ENCODE peak calls at places on chromosome 16, in ten cellular contexts. One of them, this sample, is unnamed.

GRCh38 chr16:86672215-86672863 is 94.0 kb downstream of the FOXL1 start:
- DNase-seq in GM10248: no peak
- DNase-seq in activated CD4-positive, alpha-beta T cell treated with anti-CD3 and anti-CD28 coated beads for 48 hours: no peak
- DNase-seq in NCI-H2029: no peak
- DNase-seq in A172: no peak
- DNase-seq in T-helper 17 cell: no peak
- DNase-seq in NCI-H1436 treated with DMSO at 0.1 percent for 48 hours: no peak
- DNase-seq in stimulated activated CD4-positive, alpha-beta T cell treated with anti-CD3 and anti-CD28 coated beads, Interleukin-4, amount 100 ng/mL, for 24 hours: no peak
- DNase-seq in DMS53: no peak
- DNase-seq in BJ: no peak
- DNase-seq in this sample: no peak

GRCh38 chr16:68479271-68479670 is 31.0 kb upstream of the SMPD3 start:
- DNase-seq in activated CD4-positive, alpha-beta T cell treated with anti-CD3 and anti-CD28 coated beads for 48 hours: no peak
- DNase-seq in A172: no peak
- DNase-seq in BJ: no peak
- DNase-seq in T-helper 17 cell: no peak
- DNase-seq in NCI-H1436 treated with DMSO at 0.1 percent for 48 hours: no peak
- DNase-seq in stimulated activated CD4-positive, alpha-beta T cell treated with anti-CD3 and anti-CD28 coated beads, Interleukin-4, amount 100 ng/mL, for 24 hours: no peak
- DNase-seq in NCI-H2029: no peak
- DNase-seq in GM10248: no peak
- DNase-seq in DMS53: no peak
- DNase-seq in this sample: no peak

GRCh38 chr16:84396537-84397008 is 28.2 kb downstream of the ATP2C2 start:
- DNase-seq in DMS53: no peak
- DNase-seq in BJ: no peak
- DNase-seq in A172: peak
- DNase-seq in activated CD4-positive, alpha-beta T cell treated with anti-CD3 and anti-CD28 coated beads for 48 hours: no peak
- DNase-seq in GM10248: no peak
- DNase-seq in NCI-H2029: no peak
- DNase-seq in T-helper 17 cell: no peak
- DNase-seq in NCI-H1436 treated with DMSO at 0.1 percent for 48 hours: no peak
- DNase-seq in stimulated activated CD4-positive, alpha-beta T cell treated with anti-CD3 and anti-CD28 coated beads, Interleukin-4, amount 100 ng/mL, for 24 hours: no peak
- DNase-seq in this sample: no peak

GRCh38 chr16:30030011-30030685 is 923 bp downstream of the TLCD3B start:
- DNase-seq in T-helper 17 cell: no peak
- DNase-seq in GM10248: no peak
- DNase-seq in NCI-H1436 treated with DMSO at 0.1 percent for 48 hours: no peak
- DNase-seq in stimulated activated CD4-positive, alpha-beta T cell treated with anti-CD3 and anti-CD28 coated beads, Interleukin-4, amount 100 ng/mL, for 24 hours: no peak
- DNase-seq in DMS53: no peak
- DNase-seq in BJ: no peak
- DNase-seq in A172: no peak
- DNase-seq in NCI-H2029: no peak
- DNase-seq in activated CD4-positive, alpha-beta T cell treated with anti-CD3 and anti-CD28 coated beads for 48 hours: no peak
- DNase-seq in this sample: no peak

GRCh38 chr16:85715169-85716015 is 26.6 kb upstream of the GINS2 start:
- DNase-seq in GM10248: no peak
- DNase-seq in BJ: no peak
- DNase-seq in NCI-H1436 treated with DMSO at 0.1 percent for 48 hours: peak
- DNase-seq in NCI-H2029: peak
- DNase-seq in stimulated activated CD4-positive, alpha-beta T cell treated with anti-CD3 and anti-CD28 coated beads, Interleukin-4, amount 100 ng/mL, for 24 hours: no peak
- DNase-seq in activated CD4-positive, alpha-beta T cell treated with anti-CD3 and anti-CD28 coated beads for 48 hours: no peak
- DNase-seq in A172: no peak
- DNase-seq in DMS53: peak
- DNase-seq in T-helper 17 cell: no peak
- DNase-seq in this sample: no peak

GRCh38 chr16:50671644-50672260 is 9.4 kb downstream of the SNX20 start:
- DNase-seq in DMS53: peak
- DNase-seq in activated CD4-positive, alpha-beta T cell treated with anti-CD3 and anti-CD28 coated beads for 48 hours: peak
- DNase-seq in A172: peak
- DNase-seq in stimulated activated CD4-positive, alpha-beta T cell treated with anti-CD3 and anti-CD28 coated beads, Interleukin-4, amount 100 ng/mL, for 24 hours: peak
- DNase-seq in NCI-H1436 treated with DMSO at 0.1 percent for 48 hours: no peak
- DNase-seq in BJ: no peak
- DNase-seq in T-helper 17 cell: no peak
- DNase-seq in NCI-H2029: no peak
- DNase-seq in GM10248: no peak
- DNase-seq in this sample: no peak

GRCh38 chr16:20707461-20707860 is 10.0 kb upstream of the ACSM1 start:
- DNase-seq in A172: no peak
- DNase-seq in T-helper 17 cell: no peak
- DNase-seq in BJ: no peak
- DNase-seq in GM10248: no peak
- DNase-seq in DMS53: no peak
- DNase-seq in NCI-H2029: no peak
- DNase-seq in NCI-H1436 treated with DMSO at 0.1 percent for 48 hours: no peak
- DNase-seq in activated CD4-positive, alpha-beta T cell treated with anti-CD3 and anti-CD28 coated beads for 48 hours: no peak
- DNase-seq in stimulated activated CD4-positive, alpha-beta T cell treated with anti-CD3 and anti-CD28 coated beads, Interleukin-4, amount 100 ng/mL, for 24 hours: no peak
- DNase-seq in this sample: no peak

GRCh38 chr16:67987460-67988160 is 7.3 kb upstream of the DPEP3 start:
- DNase-seq in BJ: no peak
- DNase-seq in T-helper 17 cell: no peak
- DNase-seq in DMS53: no peak
- DNase-seq in NCI-H1436 treated with DMSO at 0.1 percent for 48 hours: no peak
- DNase-seq in A172: no peak
- DNase-seq in NCI-H2029: no peak
- DNase-seq in GM10248: no peak
- DNase-seq in activated CD4-positive, alpha-beta T cell treated with anti-CD3 and anti-CD28 coated beads for 48 hours: no peak
- DNase-seq in stimulated activated CD4-positive, alpha-beta T cell treated with anti-CD3 and anti-CD28 coated beads, Interleukin-4, amount 100 ng/mL, for 24 hours: no peak
- DNase-seq in this sample: no peak

GRCh38 chr16:66304961-66305360 is 61.5 kb upstream of the CDH5 start:
- DNase-seq in activated CD4-positive, alpha-beta T cell treated with anti-CD3 and anti-CD28 coated beads for 48 hours: no peak
- DNase-seq in GM10248: no peak
- DNase-seq in A172: no peak
- DNase-seq in T-helper 17 cell: no peak
- DNase-seq in NCI-H1436 treated with DMSO at 0.1 percent for 48 hours: no peak
- DNase-seq in stimulated activated CD4-positive, alpha-beta T cell treated with anti-CD3 and anti-CD28 coated beads, Interleukin-4, amount 100 ng/mL, for 24 hours: no peak
- DNase-seq in NCI-H2029: no peak
- DNase-seq in DMS53: no peak
- DNase-seq in BJ: no peak
- DNase-seq in this sample: no peak

GRCh38 chr16:24635900-24636610 is 93.4 kb upstream of the TNRC6A start:
- DNase-seq in A172: peak
- DNase-seq in activated CD4-positive, alpha-beta T cell treated with anti-CD3 and anti-CD28 coated beads for 48 hours: no peak
- DNase-seq in DMS53: no peak
- DNase-seq in NCI-H2029: peak
- DNase-seq in BJ: peak
- DNase-seq in T-helper 17 cell: no peak
- DNase-seq in NCI-H1436 treated with DMSO at 0.1 percent for 48 hours: no peak
- DNase-seq in stimulated activated CD4-positive, alpha-beta T cell treated with anti-CD3 and anti-CD28 coated beads, Interleukin-4, amount 100 ng/mL, for 24 hours: no peak
- DNase-seq in GM10248: no peak
- DNase-seq in this sample: no peak

GRCh38 chr16:16151315-16151714 is 72.0 kb downstream of the ABCC6 start:
- DNase-seq in activated CD4-positive, alpha-beta T cell treated with anti-CD3 and anti-CD28 coated beads for 48 hours: no peak
- DNase-seq in T-helper 17 cell: no peak
- DNase-seq in stimulated activated CD4-positive, alpha-beta T cell treated with anti-CD3 and anti-CD28 coated beads, Interleukin-4, amount 100 ng/mL, for 24 hours: no peak
- DNase-seq in GM10248: no peak
- DNase-seq in BJ: no peak
- DNase-seq in NCI-H1436 treated with DMSO at 0.1 percent for 48 hours: no peak
- DNase-seq in A172: no peak
- DNase-seq in NCI-H2029: no peak
- DNase-seq in DMS53: no peak
- DNase-seq in this sample: no peak

GRCh38 chr16:57479043-57479421 is 7.3 kb downstream of the DOK4 start:
- DNase-seq in DMS53: no peak
- DNase-seq in stimulated activated CD4-positive, alpha-beta T cell treated with anti-CD3 and anti-CD28 coated beads, Interleukin-4, amount 100 ng/mL, for 24 hours: no peak
- DNase-seq in A172: no peak
- DNase-seq in NCI-H2029: no peak
- DNase-seq in T-helper 17 cell: no peak
- DNase-seq in NCI-H1436 treated with DMSO at 0.1 percent for 48 hours: no peak
- DNase-seq in activated CD4-positive, alpha-beta T cell treated with anti-CD3 and anti-CD28 coated beads for 48 hours: no peak
- DNase-seq in GM10248: peak
- DNase-seq in BJ: no peak
- DNase-seq in this sample: no peak

GRCh38 chr16:89796104-89796503 is 20.3 kb downstream of the FANCA start:
- DNase-seq in NCI-H2029: no peak
- DNase-seq in T-helper 17 cell: no peak
- DNase-seq in GM10248: peak
- DNase-seq in NCI-H1436 treated with DMSO at 0.1 percent for 48 hours: no peak
- DNase-seq in A172: no peak
- DNase-seq in activated CD4-positive, alpha-beta T cell treated with anti-CD3 and anti-CD28 coated beads for 48 hours: no peak
- DNase-seq in stimulated activated CD4-positive, alpha-beta T cell treated with anti-CD3 and anti-CD28 coated beads, Interleukin-4, amount 100 ng/mL, for 24 hours: no peak
- DNase-seq in BJ: no peak
- DNase-seq in DMS53: no peak
- DNase-seq in this sample: no peak

GRCh38 chr16:67945392-67945933 is 1.5 kb upstream of the LCAT start:
- DNase-seq in NCI-H1436 treated with DMSO at 0.1 percent for 48 hours: no peak
- DNase-seq in T-helper 17 cell: no peak
- DNase-seq in BJ: no peak
- DNase-seq in activated CD4-positive, alpha-beta T cell treated with anti-CD3 and anti-CD28 coated beads for 48 hours: no peak
- DNase-seq in DMS53: no peak
- DNase-seq in stimulated activated CD4-positive, alpha-beta T cell treated with anti-CD3 and anti-CD28 coated beads, Interleukin-4, amount 100 ng/mL, for 24 hours: no peak
- DNase-seq in NCI-H2029: no peak
- DNase-seq in GM10248: no peak
- DNase-seq in A172: peak
- DNase-seq in this sample: no peak

GRCh38 chr16:68235105-68235881 is 634 bp downstream of the ESRP2 start:
- DNase-seq in NCI-H2029: peak
- DNase-seq in NCI-H1436 treated with DMSO at 0.1 percent for 48 hours: no peak
- DNase-seq in activated CD4-positive, alpha-beta T cell treated with anti-CD3 and anti-CD28 coated beads for 48 hours: no peak
- DNase-seq in A172: no peak
- DNase-seq in DMS53: peak
- DNase-seq in T-helper 17 cell: no peak
- DNase-seq in GM10248: no peak
- DNase-seq in stimulated activated CD4-positive, alpha-beta T cell treated with anti-CD3 and anti-CD28 coated beads, Interleukin-4, amount 100 ng/mL, for 24 hours: no peak
- DNase-seq in BJ: no peak
- DNase-seq in this sample: no peak

GRCh38 chr16:51035110-51035498 is 116.0 kb downstream of the SALL1 start:
- DNase-seq in NCI-H1436 treated with DMSO at 0.1 percent for 48 hours: no peak
- DNase-seq in BJ: no peak
- DNase-seq in T-helper 17 cell: no peak
- DNase-seq in A172: peak
- DNase-seq in activated CD4-positive, alpha-beta T cell treated with anti-CD3 and anti-CD28 coated beads for 48 hours: no peak
- DNase-seq in stimulated activated CD4-positive, alpha-beta T cell treated with anti-CD3 and anti-CD28 coated beads, Interleukin-4, amount 100 ng/mL, for 24 hours: no peak
- DNase-seq in DMS53: no peak
- DNase-seq in GM10248: no peak
- DNase-seq in NCI-H2029: no peak
- DNase-seq in this sample: no peak

GRCh38 chr16:11497851-11498289 is 88.8 kb downstream of the LITAF start:
- DNase-seq in GM10248: no peak
- DNase-seq in stimulated activated CD4-positive, alpha-beta T cell treated with anti-CD3 and anti-CD28 coated beads, Interleukin-4, amount 100 ng/mL, for 24 hours: no peak
- DNase-seq in T-helper 17 cell: no peak
- DNase-seq in NCI-H1436 treated with DMSO at 0.1 percent for 48 hours: peak
- DNase-seq in DMS53: peak
- DNase-seq in NCI-H2029: no peak
- DNase-seq in A172: peak
- DNase-seq in activated CD4-positive, alpha-beta T cell treated with anti-CD3 and anti-CD28 coated beads for 48 hours: no peak
- DNase-seq in BJ: no peak
- DNase-seq in this sample: no peak

GRCh38 chr16:30065943-30066881 is 652 bp downstream of the ALDOA start:
- DNase-seq in stimulated activated CD4-positive, alpha-beta T cell treated with anti-CD3 and anti-CD28 coated beads, Interleukin-4, amount 100 ng/mL, for 24 hours: peak
- DNase-seq in DMS53: peak
- DNase-seq in A172: no peak
- DNase-seq in GM10248: no peak
- DNase-seq in NCI-H2029: no peak
- DNase-seq in NCI-H1436 treated with DMSO at 0.1 percent for 48 hours: no peak
- DNase-seq in activated CD4-positive, alpha-beta T cell treated with anti-CD3 and anti-CD28 coated beads for 48 hours: peak
- DNase-seq in T-helper 17 cell: no peak
- DNase-seq in BJ: no peak
- DNase-seq in this sample: no peak

GRCh38 chr16:85426806-85427205 is 186.3 kb upstream of the GSE1 start:
- DNase-seq in A172: no peak
- DNase-seq in NCI-H2029: no peak
- DNase-seq in stimulated activated CD4-positive, alpha-beta T cell treated with anti-CD3 and anti-CD28 coated beads, Interleukin-4, amount 100 ng/mL, for 24 hours: no peak
- DNase-seq in DMS53: no peak
- DNase-seq in activated CD4-positive, alpha-beta T cell treated with anti-CD3 and anti-CD28 coated beads for 48 hours: no peak
- DNase-seq in T-helper 17 cell: no peak
- DNase-seq in BJ: no peak
- DNase-seq in GM10248: no peak
- DNase-seq in NCI-H1436 treated with DMSO at 0.1 percent for 48 hours: no peak
- DNase-seq in this sample: no peak

GRCh38 chr16:89300311-89300975 is 82.9 kb downstream of the ZNF778 start:
- DNase-seq in NCI-H1436 treated with DMSO at 0.1 percent for 48 hours: no peak
- DNase-seq in T-helper 17 cell: no peak
- DNase-seq in activated CD4-positive, alpha-beta T cell treated with anti-CD3 and anti-CD28 coated beads for 48 hours: no peak
- DNase-seq in BJ: no peak
- DNase-seq in DMS53: no peak
- DNase-seq in A172: no peak
- DNase-seq in GM10248: no peak
- DNase-seq in NCI-H2029: no peak
- DNase-seq in stimulated activated CD4-positive, alpha-beta T cell treated with anti-CD3 and anti-CD28 coated beads, Interleukin-4, amount 100 ng/mL, for 24 hours: no peak
- DNase-seq in this sample: no peak

GRCh38 chr16:72371307-72372081 is 199.5 kb upstream of the PMFBP1 start:
- DNase-seq in NCI-H2029: peak
- DNase-seq in DMS53: peak
- DNase-seq in GM10248: no peak
- DNase-seq in NCI-H1436 treated with DMSO at 0.1 percent for 48 hours: no peak
- DNase-seq in A172: peak
- DNase-seq in BJ: peak
- DNase-seq in stimulated activated CD4-positive, alpha-beta T cell treated with anti-CD3 and anti-CD28 coated beads, Interleukin-4, amount 100 ng/mL, for 24 hours: no peak
- DNase-seq in activated CD4-positive, alpha-beta T cell treated with anti-CD3 and anti-CD28 coated beads for 48 hours: no peak
- DNase-seq in T-helper 17 cell: no peak
- DNase-seq in this sample: no peak

GRCh38 chr16:4309833-4310266 is 6.0 kb upstream of the GLIS2 start:
- DNase-seq in activated CD4-positive, alpha-beta T cell treated with anti-CD3 and anti-CD28 coated beads for 48 hours: peak
- DNase-seq in NCI-H2029: no peak
- DNase-seq in BJ: peak
- DNase-seq in GM10248: peak
- DNase-seq in stimulated activated CD4-positive, alpha-beta T cell treated with anti-CD3 and anti-CD28 coated beads, Interleukin-4, amount 100 ng/mL, for 24 hours: peak
- DNase-seq in DMS53: peak
- DNase-seq in NCI-H1436 treated with DMSO at 0.1 percent for 48 hours: no peak
- DNase-seq in T-helper 17 cell: peak
- DNase-seq in A172: peak
- DNase-seq in this sample: no peak

GRCh38 chr16:29312835-29313558 is 93.5 kb downstream of the NPIPB11 start:
- DNase-seq in DMS53: no peak
- DNase-seq in GM10248: no peak
- DNase-seq in BJ: no peak
- DNase-seq in activated CD4-positive, alpha-beta T cell treated with anti-CD3 and anti-CD28 coated beads for 48 hours: no peak
- DNase-seq in NCI-H2029: no peak
- DNase-seq in stimulated activated CD4-positive, alpha-beta T cell treated with anti-CD3 and anti-CD28 coated beads, Interleukin-4, amount 100 ng/mL, for 24 hours: no peak
- DNase-seq in A172: no peak
- DNase-seq in NCI-H1436 treated with DMSO at 0.1 percent for 48 hours: no peak
- DNase-seq in T-helper 17 cell: no peak
- DNase-seq in this sample: no peak

GRCh38 chr16:50989047-50989446 is 162.0 kb downstream of the SALL1 start:
- DNase-seq in DMS53: no peak
- DNase-seq in stimulated activated CD4-positive, alpha-beta T cell treated with anti-CD3 and anti-CD28 coated beads, Interleukin-4, amount 100 ng/mL, for 24 hours: no peak
- DNase-seq in A172: no peak
- DNase-seq in T-helper 17 cell: no peak
- DNase-seq in BJ: no peak
- DNase-seq in GM10248: no peak
- DNase-seq in NCI-H1436 treated with DMSO at 0.1 percent for 48 hours: no peak
- DNase-seq in activated CD4-positive, alpha-beta T cell treated with anti-CD3 and anti-CD28 coated beads for 48 hours: no peak
- DNase-seq in NCI-H2029: no peak
- DNase-seq in this sample: no peak

GRCh38 chr16:13427943-13428342 is 492.0 kb upstream of the ERCC4 start:
- DNase-seq in NCI-H2029: no peak
- DNase-seq in activated CD4-positive, alpha-beta T cell treated with anti-CD3 and anti-CD28 coated beads for 48 hours: no peak
- DNase-seq in DMS53: no peak
- DNase-seq in stimulated activated CD4-positive, alpha-beta T cell treated with anti-CD3 and anti-CD28 coated beads, Interleukin-4, amount 100 ng/mL, for 24 hours: no peak
- DNase-seq in GM10248: no peak
- DNase-seq in T-helper 17 cell: no peak
- DNase-seq in NCI-H1436 treated with DMSO at 0.1 percent for 48 hours: no peak
- DNase-seq in BJ: no peak
- DNase-seq in A172: no peak
- DNase-seq in this sample: no peak

GRCh38 chr16:12162151-12162559 is 185.6 kb downstream of the SNX29 start:
- DNase-seq in activated CD4-positive, alpha-beta T cell treated with anti-CD3 and anti-CD28 coated beads for 48 hours: no peak
- DNase-seq in stimulated activated CD4-positive, alpha-beta T cell treated with anti-CD3 and anti-CD28 coated beads, Interleukin-4, amount 100 ng/mL, for 24 hours: no peak
- DNase-seq in GM10248: no peak
- DNase-seq in T-helper 17 cell: no peak
- DNase-seq in DMS53: no peak
- DNase-seq in BJ: no peak
- DNase-seq in A172: no peak
- DNase-seq in NCI-H1436 treated with DMSO at 0.1 percent for 48 hours: no peak
- DNase-seq in NCI-H2029: no peak
- DNase-seq in this sample: no peak

GRCh38 chr16:48321307-48322036 is 63.7 kb downstream of the SIAH1 start:
- DNase-seq in DMS53: no peak
- DNase-seq in stimulated activated CD4-positive, alpha-beta T cell treated with anti-CD3 and anti-CD28 coated beads, Interleukin-4, amount 100 ng/mL, for 24 hours: peak
- DNase-seq in GM10248: no peak
- DNase-seq in NCI-H1436 treated with DMSO at 0.1 percent for 48 hours: no peak
- DNase-seq in activated CD4-positive, alpha-beta T cell treated with anti-CD3 and anti-CD28 coated beads for 48 hours: peak
- DNase-seq in T-helper 17 cell: no peak
- DNase-seq in NCI-H2029: no peak
- DNase-seq in A172: no peak
- DNase-seq in BJ: no peak
- DNase-seq in this sample: no peak

GRCh38 chr16:84247341-84247740 is 7.5 kb upstream of the KCNG4 start:
- DNase-seq in DMS53: no peak
- DNase-seq in activated CD4-positive, alpha-beta T cell treated with anti-CD3 and anti-CD28 coated beads for 48 hours: no peak
- DNase-seq in BJ: no peak
- DNase-seq in T-helper 17 cell: no peak
- DNase-seq in GM10248: no peak
- DNase-seq in stimulated activated CD4-positive, alpha-beta T cell treated with anti-CD3 and anti-CD28 coated beads, Interleukin-4, amount 100 ng/mL, for 24 hours: no peak
- DNase-seq in NCI-H2029: no peak
- DNase-seq in A172: no peak
- DNase-seq in NCI-H1436 treated with DMSO at 0.1 percent for 48 hours: no peak
- DNase-seq in this sample: no peak

This sample was measured in GM19239.